ENCODE peak calls at places on chromosome 10, in ten cellular contexts. G, X, A, Q, P, T, B, S, V and U are unnamed samples.

GRCh38 chr10:79905322-79906314 is 43.3 kb downstream of the SFTPD start:
- DNase-seq in G (no peak), X (peak), A (no peak), Q (peak), P (peak), T (no peak), B (no peak), S (no peak), V (no peak), U (peak)

GRCh38 chr10:17229016-17229716 is 1.1 kb downstream of the VIM start:
- DNase-seq in G (no peak), X (peak), A (peak), Q (peak), P (peak), T (peak), B (peak), S (no peak), V (no peak), U (peak)

GRCh38 chr10:16967000-16967865 is 150.0 kb upstream of the RSU1 start:
- DNase-seq in G (no peak), X (peak), A (no peak), Q (peak), P (peak), T (no peak), B (no peak), S (no peak), V (peak), U (peak)

GRCh38 chr10:130960531-130960930 is 351.0 kb downstream of the TCERG1L start:
- DNase-seq in G (no peak), X (no peak), A (no peak), Q (no peak), P (no peak), T (no peak), B (no peak), S (no peak), V (no peak), U (no peak)

GRCh38 chr10:44032216-44032615 is 352.7 kb downstream of the CXCL12 start:
- DNase-seq in G (no peak), X (no peak), A (no peak), Q (peak), P (no peak), T (no peak), B (no peak), S (no peak), V (no peak), U (peak)

GRCh38 chr10:114868801-114869200 is 47.2 kb downstream of the FHIP2A start:
- DNase-seq in G (no peak), X (no peak), A (no peak), Q (peak), P (peak), T (no peak), B (no peak), S (peak), V (no peak), U (peak)

GRCh38 chr10:58587676-58588075 is 75.0 kb downstream of the BICC1 start:
- DNase-seq in G (no peak), X (no peak), A (no peak), Q (no peak), P (no peak), T (no peak), B (no peak), S (no peak), V (no peak), U (no peak)

GRCh38 chr10:84179059-84179710 is 5.6 kb downstream of the GPR15LG start:
- DNase-seq in G (peak), X (peak), A (no peak), Q (peak), P (no peak), T (no peak), B (peak), S (no peak), V (no peak), U (peak)

GRCh38 chr10:60430017-60430416 is 40.3 kb upstream of the ANK3 start:
- DNase-seq in G (no peak), X (no peak), A (no peak), Q (peak), P (peak), T (no peak), B (no peak), S (no peak), V (no peak), U (peak)

GRCh38 chr10:76309744-76310441 is 878.5 kb downstream of the LRMDA start:
- DNase-seq in G (no peak), X (no peak), A (no peak), Q (peak), P (peak), T (no peak), B (no peak), S (no peak), V (no peak), U (peak)

GRCh38 chr10:35300063-35300699 is 36.1 kb upstream of the CCNY start:
- DNase-seq in G (no peak), X (peak), A (no peak), Q (peak), P (peak), T (no peak), B (peak), S (no peak), V (peak), U (no peak)

GRCh38 chr10:28818645-28819036 is 141.3 kb downstream of the BAMBI start:
- DNase-seq in G (peak), X (peak), A (no peak), Q (no peak), P (no peak), T (no peak), B (no peak), S (no peak), V (no peak), U (no peak)

GRCh38 chr10:8840356-8840755 is 785.9 kb downstream of the GATA3 start:
- DNase-seq in G (no peak), X (no peak), A (no peak), Q (no peak), P (no peak), T (peak), B (no peak), S (no peak), V (no peak), U (no peak)

GRCh38 chr10:112955736-112956421 is 5.8 kb downstream of the TCF7L2 start:
- DNase-seq in G (no peak), X (peak), A (no peak), Q (peak), P (peak), T (no peak), B (no peak), S (no peak), V (no peak), U (peak)

GRCh38 chr10:20694296-20694695 is 202.8 kb downstream of the NEBL start:
- DNase-seq in G (no peak), X (no peak), A (no peak), Q (no peak), P (no peak), T (peak), B (no peak), S (no peak), V (no peak), U (no peak)

DNA sequence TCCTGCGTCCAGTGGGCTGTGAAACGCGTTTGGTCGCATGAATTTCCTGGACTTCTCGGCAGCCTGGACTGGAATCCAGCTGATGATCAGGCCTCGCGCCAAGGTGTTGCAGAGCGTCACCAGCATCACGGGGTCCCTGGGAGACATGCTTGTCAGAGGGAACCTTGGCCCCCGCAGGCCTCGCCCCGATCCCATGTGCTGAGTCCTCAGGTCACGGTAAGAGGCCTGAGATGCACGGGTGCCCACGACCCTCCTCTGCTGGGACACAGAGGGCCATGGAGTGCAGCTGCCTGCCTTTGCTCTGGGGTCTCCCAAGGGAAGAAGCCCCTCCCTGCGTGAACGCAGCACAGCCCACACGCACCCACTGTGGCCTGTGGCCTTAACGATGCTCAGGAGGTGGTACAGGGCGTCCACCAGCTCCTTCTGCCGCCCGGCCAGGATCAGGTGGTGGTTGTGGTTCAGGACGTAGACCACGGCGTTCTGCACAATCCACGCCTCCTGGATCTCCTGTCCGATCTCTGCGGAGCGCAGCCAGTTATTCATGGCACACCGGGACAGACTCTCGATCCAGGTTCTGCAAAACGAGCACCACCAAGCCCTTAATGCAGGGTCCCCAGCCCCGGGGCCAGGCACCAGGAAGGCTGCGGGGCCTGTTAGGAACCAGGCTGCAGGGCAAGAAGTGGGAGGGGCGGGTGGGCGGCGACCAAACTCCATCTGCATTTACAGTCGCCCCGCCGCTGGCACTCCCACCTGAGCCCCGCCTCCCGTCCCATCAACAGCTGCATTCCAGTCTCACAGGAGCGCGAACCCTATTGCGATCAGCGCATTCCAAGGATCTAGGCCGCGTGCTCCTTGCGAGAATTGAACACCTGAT is 29.4 kb downstream of the CFAP46 start:
- DNase-seq in G (no peak), X (no peak), A (peak), Q (no peak), P (no peak), T (peak), B (peak), S (no peak), V (no peak), U (no peak)
- H3K4me3 ChIP-seq in G (no peak), X (no peak), A (no peak), Q (no peak), P (no peak), T (no peak), B (no peak), S (no peak), V (no peak), U (no peak)

GRCh38 chr10:71213127-71213616 is 802 bp downstream of the UNC5B start:
- DNase-seq in G (no peak), X (peak), A (peak), Q (peak), P (peak), T (peak), B (peak), S (peak), V (no peak), U (peak)

GRCh38 chr10:71212249-71213126 is at the start of gene UNC5B:
- DNase-seq in G (no peak), X (peak), A (peak), Q (peak), P (peak), T (peak), B (peak), S (peak), V (no peak), U (peak)

GRCh38 chr10:71211053-71211452 is 1.3 kb upstream of the UNC5B start:
- DNase-seq in G (no peak), X (no peak), A (no peak), Q (no peak), P (no peak), T (no peak), B (peak), S (no peak), V (no peak), U (no peak)

GRCh38 chr10:71210031-71210871 is 2.1 kb upstream of the UNC5B start:
- DNase-seq in G (no peak), X (no peak), A (no peak), Q (no peak), P (no peak), T (no peak), B (no peak), S (no peak), V (no peak), U (no peak)

GRCh38 chr10:71211759-71212248 is 566 bp upstream of the UNC5B start:
- DNase-seq in G (no peak), X (no peak), A (no peak), Q (no peak), P (no peak), T (no peak), B (peak), S (no peak), V (no peak), U (no peak)
- H3K4me3 ChIP-seq in G (peak), X (peak), A (peak), Q (peak), P (peak), T (peak), B (peak), S (peak), V (peak), U (peak)

DNA sequence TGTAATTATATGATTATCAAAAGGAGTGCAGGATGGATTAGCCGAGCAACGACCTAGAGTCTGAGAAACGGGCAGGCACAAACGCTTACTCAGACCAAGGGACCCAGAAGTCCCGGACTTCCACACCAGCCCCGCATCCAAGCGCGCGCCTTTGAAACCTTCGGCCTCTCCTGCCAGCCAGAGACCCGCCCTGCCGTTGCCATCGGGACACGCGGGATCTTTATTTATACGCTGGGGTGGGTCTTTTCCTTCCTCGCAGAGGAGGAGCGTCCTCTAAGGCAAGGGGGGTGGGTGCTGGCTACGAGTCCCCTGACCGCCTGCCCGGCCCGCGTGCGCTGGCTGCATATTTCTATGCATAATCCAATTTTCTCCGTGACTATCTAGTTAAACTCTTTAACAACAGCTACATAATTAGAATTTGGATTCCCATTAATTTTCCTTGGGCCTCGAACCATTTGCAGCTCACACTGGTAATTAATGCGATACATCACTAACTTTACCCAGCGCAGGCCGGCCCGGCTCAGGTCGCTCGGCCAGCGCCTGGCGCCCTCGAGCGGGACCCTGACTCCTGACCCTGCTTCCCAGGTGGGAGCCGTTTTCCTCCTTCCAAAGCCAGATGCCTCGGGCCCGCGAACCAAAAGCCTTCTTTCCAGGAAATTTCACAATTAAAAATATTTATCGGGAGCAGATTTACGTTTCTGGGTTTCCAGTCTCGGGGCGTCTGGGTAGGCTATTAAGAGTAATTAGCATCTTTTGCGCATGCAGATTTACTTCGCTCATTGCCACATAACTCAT is 12.4 kb downstream of the LBX1 start:
- DNase-seq in G (no peak), X (no peak), A (peak), Q (no peak), P (no peak), T (peak), B (no peak), S (no peak), V (no peak), U (no peak)
- H3K4me3 ChIP-seq in G (peak), X (no peak), A (peak), Q (no peak), P (no peak), T (peak), B (no peak), S (no peak), V (no peak), U (no peak)

DNA sequence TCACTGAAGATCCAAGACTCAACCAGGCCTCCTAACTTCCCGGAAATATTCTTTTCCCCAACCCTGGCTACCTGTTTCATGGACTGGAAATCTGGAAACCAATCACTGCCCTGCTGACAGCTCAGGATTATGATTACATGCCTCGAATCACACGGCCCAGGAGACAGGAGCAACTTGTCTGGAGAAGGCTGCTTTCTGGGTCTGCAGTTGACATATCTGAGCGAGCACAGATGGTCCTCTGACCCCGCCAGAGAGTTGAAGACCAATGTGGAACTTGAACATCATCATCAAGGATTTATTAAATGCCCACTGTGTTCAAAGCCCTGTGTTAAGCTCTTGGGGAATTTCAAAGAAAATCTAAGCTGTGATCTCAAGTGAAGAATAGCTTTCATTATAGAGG is 113.9 kb downstream of the PIP4K2A start:
- DNase-seq in G (no peak), X (no peak), A (no peak), Q (no peak), P (no peak), T (no peak), B (no peak), S (no peak), V (no peak), U (no peak)
- H3K4me3 ChIP-seq in G (no peak), X (no peak), A (no peak), Q (no peak), P (no peak), T (no peak), B (no peak), S (no peak), V (no peak), U (no peak)

GRCh38 chr10:86729677-86730076 is 26.7 kb upstream of the BMPR1A start:
- DNase-seq in G (no peak), X (no peak), A (no peak), Q (no peak), P (no peak), T (no peak), B (no peak), S (no peak), V (no peak), U (no peak)
- H3K4me3 ChIP-seq in G (no peak), X (no peak), A (no peak), Q (no peak), P (no peak), T (no peak), B (no peak), S (no peak), V (no peak), U (no peak)

DNA sequence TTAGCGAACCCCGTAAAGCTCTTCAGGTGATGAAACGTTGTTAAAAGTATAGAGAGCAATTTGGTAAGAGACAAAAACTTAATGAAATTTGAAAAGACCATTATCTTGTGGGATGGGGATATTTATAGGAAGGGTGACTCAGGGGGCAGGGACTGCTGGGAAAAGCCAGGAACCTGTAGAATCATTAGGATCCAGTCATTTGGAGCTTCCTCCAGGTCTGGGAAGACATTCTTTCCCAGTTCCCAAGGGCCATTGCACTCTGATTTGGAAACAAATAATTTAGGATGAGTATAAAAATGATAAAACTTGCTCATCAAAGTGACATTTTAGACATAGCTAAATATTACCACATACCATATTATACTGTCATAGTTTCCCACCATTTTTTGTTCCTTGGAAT is 143.9 kb downstream of the PFKFB3 start:
- DNase-seq in G (no peak), X (no peak), A (no peak), Q (no peak), P (no peak), T (no peak), B (no peak), S (no peak), V (no peak), U (no peak)
- H3K4me3 ChIP-seq in G (no peak), X (no peak), A (no peak), Q (no peak), P (no peak), T (no peak), B (no peak), S (no peak), V (no peak), U (no peak)

DNA sequence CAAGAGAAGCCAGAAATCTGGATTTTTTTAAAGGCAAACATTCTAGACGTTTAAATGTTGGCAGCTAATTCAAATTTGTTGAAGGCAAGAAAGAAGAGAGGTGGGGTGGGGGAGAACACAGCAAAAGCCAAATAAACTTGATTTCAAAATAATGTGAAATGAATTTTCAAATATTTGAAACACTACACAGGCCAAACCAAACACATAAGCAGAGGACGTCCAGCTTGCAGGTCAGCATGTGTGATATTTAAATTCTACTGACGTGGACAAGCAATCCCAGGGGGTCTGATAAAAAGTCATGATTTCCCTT is 1.9 kb downstream of the C10orf105 start:
- DNase-seq in G (no peak), X (no peak), A (no peak), Q (no peak), P (no peak), T (no peak), B (no peak), S (no peak), V (no peak), U (no peak)
- H3K4me3 ChIP-seq in G (no peak), X (no peak), A (no peak), Q (no peak), P (no peak), T (no peak), B (no peak), S (no peak), V (no peak), U (no peak)